ENCODE peak calls at places on chromosomes 6 and 20, in seven cellular contexts. One of them, this sample, is unnamed. For H3K27me3, the result is how much of the 10 kb centered on the place peaks cover.

GRCh38 chr6:34145161-34146020 is 496 bp downstream of the GRM4 start:
- DNase-seq in H1: peak
- DNase-seq in PC-3: peak
- DNase-seq in adrenal gland: no peak
- DNase-seq in Peyer's patch: peak
- DNase-seq in HCT116: no peak
- DNase-seq in endodermal cell: peak
- DNase-seq in this sample: no peak

GRCh38 chr6:33755070-33755869 is 8.6 kb upstream of the IP6K3 start:
- DNase-seq in H1: no peak
- DNase-seq in endodermal cell: no peak
- DNase-seq in adrenal gland: no peak
- DNase-seq in PC-3: no peak
- DNase-seq in HCT116: no peak
- DNase-seq in Peyer's patch: no peak
- DNase-seq in this sample: no peak

GRCh38 chr6:144027927-144028587 is 20.0 kb upstream of the PLAGL1 start:
- DNase-seq in Peyer's patch: no peak
- DNase-seq in adrenal gland: no peak
- DNase-seq in PC-3: no peak
- DNase-seq in H1: no peak
- DNase-seq in HCT116: no peak
- DNase-seq in endodermal cell: no peak
- DNase-seq in this sample: no peak

GRCh38 chr20:10111144-10111771 is 76.5 kb downstream of the ANKEF1 start:
- DNase-seq in adrenal gland: no peak
- DNase-seq in PC-3: peak
- DNase-seq in endodermal cell: no peak
- DNase-seq in Peyer's patch: peak
- DNase-seq in H1: no peak
- DNase-seq in HCT116: no peak
- DNase-seq in this sample: no peak

GRCh38 chr6:43970913-43971775 is 156.1 kb downstream of the MRPL14 start:
- DNase-seq in Peyer's patch: peak
- DNase-seq in adrenal gland: peak
- DNase-seq in PC-3: peak
- DNase-seq in H1: peak
- DNase-seq in endodermal cell: peak
- DNase-seq in HCT116: no peak
- DNase-seq in this sample: no peak

GRCh38 chr6:13248053-13248452 is 80.3 kb downstream of the TBC1D7 start:
- DNase-seq in PC-3: peak
- DNase-seq in H1: no peak
- DNase-seq in endodermal cell: no peak
- DNase-seq in HCT116: no peak
- DNase-seq in adrenal gland: no peak
- DNase-seq in Peyer's patch: no peak
- DNase-seq in this sample: peak

GRCh38 chr6:1624071-1624847 is 14.5 kb downstream of the FOXC1 start:
- DNase-seq in Peyer's patch: peak
- DNase-seq in adrenal gland: no peak
- DNase-seq in HCT116: no peak
- DNase-seq in endodermal cell: peak
- DNase-seq in PC-3: no peak
- DNase-seq in H1: peak
- DNase-seq in this sample: no peak

GRCh38 chr6:40325791-40326190 is 261.4 kb downstream of the LRFN2 start:
- DNase-seq in adrenal gland: no peak
- DNase-seq in HCT116: no peak
- DNase-seq in PC-3: no peak
- DNase-seq in Peyer's patch: no peak
- DNase-seq in endodermal cell: no peak
- DNase-seq in H1: no peak
- DNase-seq in this sample: no peak

GRCh38 chr6:139568157-139568955 is 193.9 kb upstream of the CITED2 start:
- DNase-seq in Peyer's patch: no peak
- DNase-seq in PC-3: peak
- DNase-seq in adrenal gland: no peak
- DNase-seq in HCT116: no peak
- DNase-seq in endodermal cell: no peak
- DNase-seq in H1: no peak
- DNase-seq in this sample: no peak

GRCh38 chr6:6236730-6237469 is 83.6 kb downstream of the F13A1 start:
- DNase-seq in H1: no peak
- DNase-seq in endodermal cell: no peak
- DNase-seq in Peyer's patch: no peak
- DNase-seq in HCT116: no peak
- DNase-seq in adrenal gland: no peak
- DNase-seq in PC-3: no peak
- DNase-seq in this sample: no peak

GRCh38 chr20:35866446-35867202 is 87.7 kb downstream of the SCAND1 start:
- DNase-seq in adrenal gland: no peak
- DNase-seq in PC-3: no peak
- DNase-seq in H1: no peak
- DNase-seq in endodermal cell: no peak
- DNase-seq in Peyer's patch: no peak
- DNase-seq in HCT116: no peak
- DNase-seq in this sample: peak

GRCh38 chr20:3766381-3766780 is 1.2 kb downstream of the ADISSP start:
- DNase-seq in endodermal cell: no peak
- DNase-seq in PC-3: no peak
- DNase-seq in HCT116: no peak
- DNase-seq in Peyer's patch: no peak
- DNase-seq in H1: no peak
- DNase-seq in adrenal gland: no peak
- DNase-seq in this sample: no peak

GRCh38 chr20:46590453-46590852 is 40.0 kb upstream of the OCSTAMP start:
- DNase-seq in adrenal gland: no peak
- DNase-seq in HCT116: no peak
- DNase-seq in H1: no peak
- DNase-seq in Peyer's patch: no peak
- DNase-seq in PC-3: peak
- DNase-seq in endodermal cell: no peak
- DNase-seq in this sample: no peak

GRCh38 chr20:36676701-36677421 is 30.9 kb upstream of the SLA2 start:
- DNase-seq in PC-3: no peak
- DNase-seq in H1: peak
- DNase-seq in endodermal cell: peak
- DNase-seq in Peyer's patch: no peak
- DNase-seq in adrenal gland: no peak
- DNase-seq in HCT116: peak
- DNase-seq in this sample: no peak

DNA sequence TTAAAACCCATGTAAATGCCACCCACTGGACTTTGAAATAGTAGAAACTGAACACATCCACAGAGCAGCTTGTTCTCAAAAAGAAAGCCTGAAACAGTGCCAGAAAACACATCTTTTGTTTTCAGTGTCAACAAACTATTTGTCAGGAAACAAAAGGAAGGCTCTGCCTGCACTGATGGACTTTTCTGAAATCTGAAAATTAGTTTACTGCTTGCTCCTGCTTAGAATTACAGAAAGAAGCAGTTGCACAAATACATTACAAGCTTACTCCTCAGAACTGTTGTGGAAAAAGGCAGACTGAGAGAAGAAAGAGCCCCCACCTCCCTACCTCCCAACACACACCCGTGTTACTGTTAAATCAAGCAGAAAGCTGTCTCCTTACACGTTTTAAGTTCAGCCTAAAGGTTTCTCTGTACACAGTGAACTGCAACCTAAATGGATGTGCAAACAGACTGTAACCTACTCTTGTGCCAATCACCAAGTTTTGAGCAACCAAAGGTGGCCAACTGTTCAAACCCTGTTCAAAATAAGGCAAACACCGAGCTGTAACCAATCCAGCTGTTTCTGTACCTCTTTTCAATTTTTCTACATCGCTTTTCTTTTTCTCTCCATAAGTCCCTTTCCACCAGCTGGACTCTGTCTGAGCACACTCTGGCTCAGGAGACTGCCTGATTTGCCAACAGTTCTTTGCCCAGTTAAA is 43.7 kb downstream of the FRK start:
- DNase-seq in HCT116: no peak
- DNase-seq in Peyer's patch: no peak
- DNase-seq in adrenal gland: no peak
- DNase-seq in H1: no peak
- DNase-seq in endodermal cell: no peak
- DNase-seq in PC-3: peak
- DNase-seq in this sample: no peak
- H3K4me3 ChIP-seq in HCT116: no peak
- H3K4me3 ChIP-seq in Peyer's patch: no peak
- H3K4me3 ChIP-seq in adrenal gland: no peak
- H3K4me3 ChIP-seq in H1: no peak
- H3K4me3 ChIP-seq in endodermal cell: no peak
- H3K4me3 ChIP-seq in PC-3: no peak
- H3K4me3 ChIP-seq in this sample: no peak

GRCh38 chr20:62025832-62026563 is 39.7 kb downstream of the TAF4 start:
- DNase-seq in endodermal cell: no peak
- DNase-seq in PC-3: no peak
- DNase-seq in Peyer's patch: no peak
- DNase-seq in HCT116: no peak
- DNase-seq in H1: no peak
- DNase-seq in adrenal gland: peak
- DNase-seq in this sample: peak
- TF ChIP-seq CTCF in endodermal cell: peak
- TF ChIP-seq CTCF in PC-3: no peak
- TF ChIP-seq CTCF in Peyer's patch: peak
- TF ChIP-seq CTCF in HCT116: no peak
- TF ChIP-seq CTCF in H1: no peak
- TF ChIP-seq CTCF in adrenal gland: peak
- TF ChIP-seq CTCF in this sample: peak

DNA sequence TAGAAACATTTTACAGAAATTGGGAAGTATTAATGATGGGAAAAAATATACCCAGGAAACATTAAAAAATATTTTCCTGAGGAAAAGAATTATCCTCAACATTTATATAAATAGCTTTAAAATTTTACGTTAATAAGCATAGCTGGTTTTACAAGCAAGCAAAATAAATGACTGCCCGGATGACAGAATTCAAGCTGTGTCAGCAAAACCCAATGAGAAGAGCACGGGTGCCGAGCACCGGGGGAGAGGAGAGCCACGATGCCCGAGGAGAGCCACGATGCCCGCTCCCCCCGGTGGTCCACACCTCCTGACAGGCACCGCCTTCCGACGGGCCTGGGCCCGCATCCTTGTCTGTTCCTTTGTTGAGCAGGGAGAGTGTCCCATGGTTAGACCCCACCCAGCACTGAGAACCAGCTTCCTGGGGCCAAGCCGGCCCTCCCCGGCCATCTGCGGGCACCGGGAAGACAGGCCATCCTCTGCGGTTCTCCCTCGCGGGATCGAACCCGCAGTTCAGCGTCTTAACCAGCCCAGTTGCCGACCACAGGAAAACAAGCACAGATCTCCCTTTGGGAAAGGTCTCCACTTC is 63.3 kb upstream of the PDE10A start:
- DNase-seq in PC-3: no peak
- DNase-seq in endodermal cell: no peak
- DNase-seq in adrenal gland: no peak
- DNase-seq in H1: no peak
- DNase-seq in Peyer's patch: no peak
- DNase-seq in HCT116: no peak
- DNase-seq in this sample: no peak
- H3K27me3 ChIP-seq in PC-3: under half
- H3K27me3 ChIP-seq in endodermal cell: under half
- H3K27me3 ChIP-seq in adrenal gland: under half
- H3K27me3 ChIP-seq in H1: under half
- H3K27me3 ChIP-seq in Peyer's patch: under half
- H3K27me3 ChIP-seq in HCT116: under half
- H3K27me3 ChIP-seq in this sample: under half

GRCh38 chr20:21503345-21503744 is 10.5 kb downstream of the NKX2-2 start:
- DNase-seq in Peyer's patch: no peak
- DNase-seq in adrenal gland: no peak
- DNase-seq in endodermal cell: no peak
- DNase-seq in H1: no peak
- DNase-seq in PC-3: peak
- DNase-seq in HCT116: no peak
- DNase-seq in this sample: no peak

GRCh38 chr20:21504323-21504722 is 9.5 kb downstream of the NKX2-2 start:
- DNase-seq in adrenal gland: no peak
- DNase-seq in Peyer's patch: no peak
- DNase-seq in endodermal cell: no peak
- DNase-seq in PC-3: no peak
- DNase-seq in H1: no peak
- DNase-seq in HCT116: no peak
- DNase-seq in this sample: no peak

GRCh38 chr20:21507275-21508229 is 6.3 kb downstream of the NKX2-2 start:
- DNase-seq in HCT116: no peak
- DNase-seq in endodermal cell: no peak
- DNase-seq in adrenal gland: no peak
- DNase-seq in PC-3: no peak
- DNase-seq in Peyer's patch: no peak
- DNase-seq in H1: peak
- DNase-seq in this sample: no peak

GRCh38 chr20:21505810-21506530 is 7.9 kb downstream of the NKX2-2 start:
- DNase-seq in PC-3: peak
- DNase-seq in HCT116: peak
- DNase-seq in endodermal cell: peak
- DNase-seq in H1: peak
- DNase-seq in Peyer's patch: peak
- DNase-seq in adrenal gland: no peak
- DNase-seq in this sample: no peak

GRCh38 chr20:21505161-21505809 is 8.6 kb downstream of the NKX2-2 start:
- DNase-seq in PC-3: peak
- DNase-seq in Peyer's patch: peak
- DNase-seq in endodermal cell: peak
- DNase-seq in adrenal gland: peak
- DNase-seq in H1: peak
- DNase-seq in HCT116: peak
- DNase-seq in this sample: no peak
- H3K4me3 ChIP-seq in PC-3: peak
- H3K4me3 ChIP-seq in Peyer's patch: peak
- H3K4me3 ChIP-seq in endodermal cell: peak
- H3K4me3 ChIP-seq in adrenal gland: no peak
- H3K4me3 ChIP-seq in H1: peak
- H3K4me3 ChIP-seq in HCT116: peak
- H3K4me3 ChIP-seq in this sample: peak

GRCh38 chr6:113184291-113184690 is 672.9 kb upstream of the MARCKS start:
- DNase-seq in H1: no peak
- DNase-seq in Peyer's patch: no peak
- DNase-seq in HCT116: no peak
- DNase-seq in PC-3: no peak
- DNase-seq in adrenal gland: no peak
- DNase-seq in endodermal cell: no peak
- DNase-seq in this sample: peak
- TF ChIP-seq CTCF in H1: no peak
- TF ChIP-seq CTCF in Peyer's patch: no peak
- TF ChIP-seq CTCF in HCT116: no peak
- TF ChIP-seq CTCF in PC-3: no peak
- TF ChIP-seq CTCF in adrenal gland: no peak
- TF ChIP-seq CTCF in endodermal cell: no peak
- TF ChIP-seq CTCF in this sample: peak

DNA sequence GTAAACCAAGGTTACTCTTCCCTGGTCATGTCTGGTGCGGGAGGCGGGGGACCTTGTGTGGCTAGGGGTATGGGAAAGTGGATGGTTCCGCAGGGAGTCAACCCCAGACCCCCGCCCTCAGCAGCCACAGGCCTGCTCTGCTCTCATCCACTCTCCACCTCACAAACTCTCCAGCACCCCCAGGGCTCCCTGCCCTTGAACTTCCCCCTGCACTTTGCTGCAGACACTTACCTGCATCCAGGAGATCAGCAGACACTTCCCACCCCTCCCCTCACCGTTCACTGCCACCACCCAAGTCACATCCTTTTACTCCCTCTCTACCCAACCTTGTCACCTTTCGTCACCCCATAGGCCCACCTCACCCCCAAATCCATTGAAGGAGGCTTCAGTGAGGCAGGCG is 3.9 kb upstream of the RAET1L start:
- DNase-seq in HCT116: no peak
- DNase-seq in Peyer's patch: no peak
- DNase-seq in H1: no peak
- DNase-seq in endodermal cell: no peak
- DNase-seq in adrenal gland: peak
- DNase-seq in PC-3: no peak
- DNase-seq in this sample: no peak
- H3K27me3 ChIP-seq in HCT116: under half
- H3K27me3 ChIP-seq in Peyer's patch: under half
- H3K27me3 ChIP-seq in H1: under half
- H3K27me3 ChIP-seq in endodermal cell: half or more
- H3K27me3 ChIP-seq in adrenal gland: under half
- H3K27me3 ChIP-seq in PC-3: under half
- H3K27me3 ChIP-seq in this sample: under half

This sample was measured in BJ.